ENCODE peak calls at places on chromosomes 6 and 20, in eight cellular contexts. H is NCI-H460; X is fibroblast of lung; M is right atrium auricular region; T is GM12865; B is stimulated activated CD4-positive, alpha-beta T cell treated with anti-CD3 and anti-CD28 coated beads, Interleukin-1b, Interleukin-23, amount 100 ng/mL, for 24 hours; S is activated CD4-positive, alpha-beta T cell treated with anti-CD3 and anti-CD28 coated beads for 1 hour; V is skeletal muscle cell. O is an unnamed sample.
A peak's percentile ranks its signal among the peaks of the same experiment; 100 is the strongest.

GRCh38 chr6:23176883-23177282 is 607.5 kb downstream of the HDGFL1 start:
- DNase-seq in H (no peak), X (peak; percentile 51), M (no peak), T (peak; percentile 1), B (no peak), S (no peak), V (no peak), O (no peak)

GRCh38 chr20:45020236-45020886 is 54.0 kb downstream of the STK4 start:
- DNase-seq in H (no peak), X (peak; percentile 52), M (no peak), T (no peak), B (no peak), S (no peak), V (no peak), O (no peak)

GRCh38 chr6:45376310-45377040 is 1.3 kb downstream of the SUPT3H start:
- DNase-seq in H (no peak), X (peak; percentile 26), M (no peak), T (no peak), B (no peak), S (no peak), V (no peak), O (no peak)

GRCh38 chr6:39344821-39345280 is 22.3 kb upstream of the KCNK16 start:
- DNase-seq in H (no peak), X (no peak), M (no peak), T (no peak), B (no peak), S (no peak), V (no peak), O (no peak)

GRCh38 chr6:91081452-91082067 is 494.7 kb upstream of the MAP3K7 start:
- DNase-seq in H (peak; percentile 33), X (peak; percentile 78), M (no peak), T (peak; percentile 49), B (no peak), S (no peak), V (no peak), O (no peak)

GRCh38 chr6:27136077-27136644 is 111.3 kb upstream of the PRSS16 start:
- DNase-seq in H (no peak), X (no peak), M (no peak), T (no peak), B (no peak), S (no peak), V (no peak), O (no peak)

GRCh38 chr6:166769648-166770047 is 142.6 kb upstream of the RPS6KA2 start:
- DNase-seq in H (no peak), X (no peak), M (peak; percentile 7), T (no peak), B (no peak), S (no peak), V (no peak), O (no peak)

GRCh38 chr6:128807577-128807976 is 75.4 kb upstream of the LAMA2 start:
- DNase-seq in H (no peak), X (peak; percentile 76), M (no peak), T (peak; percentile 15), B (no peak), S (no peak), V (no peak), O (no peak)

GRCh38 chr6:158361961-158362634 is 49.8 kb downstream of the TULP4 start:
- DNase-seq in H (no peak), X (peak; percentile 19), M (no peak), T (no peak), B (no peak), S (no peak), V (peak; percentile 40), O (no peak)

GRCh38 chr6:99151634-99152344 is 197.7 kb downstream of the FAXC start:
- DNase-seq in H (peak; percentile 36), X (no peak), M (no peak), T (peak; percentile 61), B (peak; percentile 1), S (no peak), V (no peak), O (no peak)

GRCh38 chr6:8080338-8081151 is 16.4 kb upstream of the BLOC1S5 start:
- DNase-seq in H (no peak), X (peak; percentile 82), M (no peak), T (no peak), B (no peak), S (no peak), V (peak; percentile 58), O (no peak)

GRCh38 chr6:135880066-135880972 is 28.8 kb downstream of the PDE7B start:
- DNase-seq in H (no peak), X (peak; percentile 79), M (no peak), T (peak; percentile 77), B (no peak), S (peak; percentile 17), V (peak; percentile 82), O (no peak)

GRCh38 chr6:107114213-107114871 is 973 bp downstream of the BEND3 start:
- DNase-seq in H (peak; percentile 65), X (peak; percentile 84), M (peak; percentile 73), T (peak; percentile 90), B (peak; percentile 56), S (peak; percentile 54), V (no peak), O (peak; percentile 43)

GRCh38 chr6:25882066-25882496 is 8.0 kb upstream of the SLC17A3 start:
- DNase-seq in H (no peak), X (no peak), M (no peak), T (no peak), B (peak; percentile 1), S (peak; percentile 13), V (no peak), O (no peak)

GRCh38 chr6:49264496-49264895 is 198.6 kb downstream of the MMUT start:
- DNase-seq in H (no peak), X (no peak), M (no peak), T (peak; percentile 2), B (no peak), S (no peak), V (no peak), O (no peak)

GRCh38 chr20:12321746-12322145 is 404.1 kb downstream of the BTBD3 start:
- DNase-seq in H (no peak), X (no peak), M (no peak), T (no peak), B (no peak), S (no peak), V (no peak), O (no peak)

GRCh38 chr20:7996898-7997297 is 22.7 kb downstream of the TMX4 start:
- DNase-seq in H (no peak), X (no peak), M (no peak), T (no peak), B (no peak), S (no peak), V (no peak), O (no peak)

GRCh38 chr6:30411515-30412207 is 66.7 kb downstream of the RPP21 start:
- DNase-seq in H (peak; percentile 42), X (peak; percentile 45), M (no peak), T (peak; percentile 51), B (peak; percentile 36), S (peak; percentile 34), V (peak; percentile 11), O (no peak)

O was measured in omental fat pad.